ENCODE peak calls at places on chromosome 5, in four cellular contexts. I, T, G and O are unnamed samples.
A peak's percentile ranks its signal among the peaks of the same experiment; 100 is the strongest.

GRCh38 chr5:66724740-66725139 is 128.5 kb downstream of the MAST4 start:
- DNase-seq in G (peak; percentile 3), T (no peak), I (no peak), O (no peak)

GRCh38 chr5:167348286-167348926 is 943.0 kb upstream of the WWC1 start:
- DNase-seq in I (no peak), T (no peak), G (no peak), O (no peak)

GRCh38 chr5:40682431-40683017 is 2.8 kb downstream of the PTGER4 start:
- DNase-seq in G (no peak), I (no peak), T (peak; percentile 48), O (no peak)

GRCh38 chr5:86679529-86679928 is 61.8 kb downstream of the COX7C start:
- DNase-seq in G (peak; percentile 78), T (peak; percentile 87), I (no peak), O (peak; percentile 55)

GRCh38 chr5:126988021-126988569 is 42.3 kb downstream of the MARCHF3 start:
- DNase-seq in I (no peak), T (no peak), G (no peak), O (no peak)

GRCh38 chr5:140365941-140366340 is 5.9 kb downstream of the SLC4A9 start:
- DNase-seq in I (no peak), G (no peak), T (no peak), O (no peak)

GRCh38 chr5:123865641-123866040 is 353.7 kb downstream of the CSNK1G3 start:
- DNase-seq in G (peak; percentile 32), T (no peak), I (no peak), O (no peak)

GRCh38 chr5:36683821-36684434 is 77.5 kb downstream of the SLC1A3 start:
- DNase-seq in I (no peak), G (peak; percentile 69), T (peak; percentile 50), O (no peak)

GRCh38 chr5:141420855-141421488 is at the start of gene PCDHGA11:
- DNase-seq in I (peak; percentile 74), T (peak; percentile 63), G (peak; percentile 14), O (peak; percentile 73)

GRCh38 chr5:19978466-19978865 is 9.5 kb downstream of the CDH18 start:
- DNase-seq in I (no peak), G (no peak), T (no peak), O (no peak)

GRCh38 chr5:65828022-65828421 is 98.4 kb upstream of the ERBIN start:
- DNase-seq in I (no peak), T (no peak), G (no peak), O (no peak)

GRCh38 chr5:122673343-122673742 is 101.5 kb upstream of the SNX2 start:
- DNase-seq in T (no peak), G (no peak), I (no peak), O (no peak)

GRCh38 chr5:68557162-68557936 is 341.8 kb downstream of the PIK3R1 start:
- DNase-seq in G (no peak), I (no peak), T (peak; percentile 28), O (no peak)

GRCh38 chr5:73902327-73903051 is 276.5 kb downstream of the ARHGEF28 start:
- DNase-seq in T (peak; percentile 77), G (peak; percentile 72), I (no peak), O (peak; percentile 63)

DNA sequence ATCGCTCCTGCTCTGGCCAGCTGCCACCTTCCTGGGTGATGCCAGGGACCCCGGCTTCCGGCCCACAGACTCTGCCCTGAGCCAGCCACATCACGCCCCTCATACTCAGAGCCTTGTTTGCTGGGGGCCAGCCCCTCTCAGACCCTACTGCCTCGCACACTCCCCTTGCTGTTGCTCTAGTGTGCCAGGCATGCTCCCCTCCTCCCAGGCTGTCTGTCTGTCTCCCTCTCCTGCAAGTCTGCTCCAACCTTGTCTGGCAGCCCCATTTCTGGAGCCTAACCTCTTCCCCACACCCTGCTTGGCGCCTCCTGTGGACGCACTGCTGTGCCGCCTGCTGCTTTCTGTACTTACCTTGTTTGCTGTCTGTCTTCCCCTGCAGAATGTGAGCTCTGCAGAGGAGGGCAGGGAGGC is 184.7 kb downstream of the HSPA4 start:
- DNase-seq in I (no peak), T (no peak), G (no peak), O (no peak)
- H2BK5ac ChIP-seq in I (no peak overlapping the region), T (no peak overlapping the region), G (no peak overlapping the region), O (no peak overlapping the region)

GRCh38 chr5:180324633-180324955 is 28.5 kb downstream of the GFPT2 start:
- DNase-seq in T (no peak), I (no peak), G (no peak), O (no peak)
- H3K4me2 ChIP-seq in T (no peak overlapping the region), I (no peak overlapping the region), G (no peak overlapping the region), O (no peak overlapping the region)

GRCh38 chr5:84384604-84385575 is at the start of gene EDIL3:
- DNase-seq in T (peak; percentile 59), I (peak; percentile 71), G (peak; percentile 76), O (peak; percentile 64)
- H2BK5ac ChIP-seq in T (peak within 1 kb of the TSS; percentile 94), I (no peak within 1 kb of the TSS), G (peak within 1 kb of the TSS; percentile 96), O (no peak within 1 kb of the TSS)

GRCh38 chr5:35180046-35180445 is 50.2 kb downstream of the PRLR start:
- DNase-seq in I (no peak), G (no peak), T (no peak), O (no peak)
- H3K4me2 ChIP-seq in I (no peak overlapping the region), G (no peak overlapping the region), T (no peak overlapping the region), O (no peak overlapping the region)